ENCODE peak calls at places on chromosomes 1 and 21, in nine cellular contexts. N, B, L, D, Y, A, I, T and Q are unnamed samples. For H3K27me3, the result is how much of the 10 kb centered on the place peaks cover.

GRCh38 chr21:22223385-22223784 is 1225.2 kb downstream of the NCAM2 start:
- DNase-seq in B (peak), D (no peak), L (no peak), A (no peak), T (no peak), I (no peak), N (peak), Y (no peak), Q (no peak)

GRCh38 chr21:25907573-25908275 is 173.0 kb downstream of the GABPA start:
- DNase-seq in B (no peak), N (no peak), Y (no peak), A (no peak), D (peak), T (no peak), I (no peak), L (peak), Q (no peak)

GRCh38 chr1:51236548-51237312 is 657 bp downstream of the RNF11 start:
- DNase-seq in A (peak), Y (peak), T (peak), N (peak), I (peak), L (peak), B (peak), D (peak), Q (peak)

GRCh38 chr21:32515869-32516268 is 69.5 kb downstream of the TCP10L start:
- DNase-seq in L (no peak), Y (no peak), T (no peak), D (no peak), I (no peak), A (no peak), N (no peak), B (peak), Q (no peak)

GRCh38 chr1:32464716-32465540 is at the start of gene ZBTB8B:
- DNase-seq in T (peak), N (peak), D (peak), I (peak), B (peak), Y (no peak), L (peak), A (peak), Q (peak)

GRCh38 chr21:19731251-19731650 is 1267.0 kb upstream of the NCAM2 start:
- DNase-seq in Y (no peak), I (no peak), N (no peak), T (no peak), D (no peak), A (no peak), B (no peak), L (no peak), Q (no peak)

GRCh38 chr1:7476861-7477534 is 294.1 kb upstream of the VAMP3 start:
- DNase-seq in N (no peak), Y (no peak), D (no peak), T (no peak), L (no peak), I (no peak), B (no peak), A (no peak), Q (no peak)

GRCh38 chr1:156406229-156406628 is 37.2 kb downstream of the RHBG start:
- DNase-seq in B (no peak), Y (no peak), N (no peak), D (no peak), A (no peak), L (no peak), I (no peak), T (no peak), Q (no peak)

GRCh38 chr1:221035680-221036153 is 156.5 kb downstream of the HLX start:
- DNase-seq in L (no peak), D (no peak), Y (no peak), A (no peak), I (no peak), T (no peak), B (peak), N (no peak), Q (peak)

GRCh38 chr1:3409737-3410434 is 44.6 kb upstream of the ARHGEF16 start:
- DNase-seq in N (no peak), T (peak), Y (no peak), D (peak), L (peak), I (peak), A (peak), B (peak), Q (no peak)

GRCh38 chr1:197024460-197024859 is 42.6 kb downstream of the F13B start:
- DNase-seq in N (no peak), T (no peak), Y (no peak), B (no peak), I (no peak), L (no peak), D (no peak), A (no peak), Q (no peak)

GRCh38 chr1:94559921-94560320 is 18.4 kb upstream of the F3 start:
- DNase-seq in D (no peak), N (no peak), T (no peak), B (no peak), Y (no peak), I (no peak), L (no peak), A (no peak), Q (no peak)

GRCh38 chr1:241237873-241238272 is 119.1 kb downstream of the RGS7 start:
- DNase-seq in D (no peak), T (no peak), L (no peak), A (no peak), N (no peak), I (no peak), Y (no peak), B (no peak), Q (no peak)

GRCh38 chr1:15748690-15749398 is 6.5 kb downstream of the TMEM82 start:
- DNase-seq in N (no peak), I (no peak), L (no peak), T (no peak), Y (no peak), B (no peak), A (no peak), D (no peak), Q (no peak)

GRCh38 chr1:155192346-155193274 is 15.1 kb downstream of the THBS3 start:
- DNase-seq in D (peak), I (peak), N (no peak), Y (no peak), A (no peak), T (no peak), L (no peak), B (no peak), Q (peak)

GRCh38 chr1:93681549-93682412 is at the start of gene BCAR3:
- DNase-seq in N (peak), T (peak), Y (no peak), I (peak), A (peak), L (peak), B (peak), D (peak), Q (peak)

GRCh38 chr1:15406911-15407559 is 2.7 kb upstream of the EFHD2 start:
- DNase-seq in A (no peak), L (peak), B (no peak), Y (no peak), T (no peak), N (no peak), D (no peak), I (no peak), Q (peak)

GRCh38 chr1:151502035-151502728 is 9.0 kb upstream of the CGN start:
- DNase-seq in N (no peak), D (no peak), B (no peak), Y (no peak), I (no peak), T (no peak), A (no peak), L (no peak), Q (no peak)

GRCh38 chr21:29448766-29449165 is 150.0 kb downstream of the BACH1 start:
- DNase-seq in B (no peak), Y (no peak), L (no peak), T (no peak), D (no peak), A (no peak), I (no peak), N (no peak), Q (no peak)

GRCh38 chr1:906532-907420 is 16.9 kb upstream of the SAMD11 start:
- DNase-seq in N (peak), I (peak), A (peak), B (no peak), Y (no peak), L (peak), D (peak), T (peak), Q (peak)

GRCh38 chr21:43343095-43343991 is 83.6 kb downstream of the SIK1 start:
- DNase-seq in Y (no peak), B (no peak), L (no peak), A (no peak), N (no peak), D (peak), I (peak), T (no peak), Q (peak)

GRCh38 chr21:43352568-43353281 is 74.2 kb downstream of the SIK1 start:
- DNase-seq in I (no peak), A (no peak), Y (peak), L (no peak), D (no peak), T (no peak), N (peak), B (peak), Q (no peak)

GRCh38 chr1:21899972-21900371 is 37.1 kb downstream of the HSPG2 start:
- DNase-seq in D (no peak), B (no peak), T (peak), A (no peak), L (peak), Y (no peak), N (no peak), I (no peak), Q (no peak)

GRCh38 chr1:24929876-24930702 is at the start of gene RUNX3:
- DNase-seq in L (no peak), B (peak), N (peak), T (peak), A (no peak), D (peak), Y (peak), I (no peak), Q (no peak)

GRCh38 chr1:156804572-156805243 is 11.9 kb downstream of the SH2D2A start:
- DNase-seq in B (peak), Y (no peak), T (no peak), A (no peak), L (no peak), N (no peak), I (no peak), D (no peak), Q (no peak)

GRCh38 chr1:18973446-18973955 is 17.0 kb upstream of the IFFO2 start:
- DNase-seq in I (no peak), L (no peak), T (no peak), Y (no peak), D (no peak), B (no peak), A (no peak), N (no peak), Q (no peak)

GRCh38 chr1:67053535-67053784 is 488 bp downstream of the SLC35D1 start:
- DNase-seq in I (peak), T (peak), B (peak), Y (peak), A (peak), L (peak), N (no peak), D (peak), Q (no peak)

GRCh38 chr1:246930830-246931548 is 759 bp downstream of the AHCTF1 start:
- DNase-seq in N (peak), A (no peak), D (peak), B (peak), T (peak), Y (peak), I (peak), L (peak), Q (peak)

GRCh38 chr1:39250460-39251240 is 46.2 kb downstream of the MACF1 start:
- DNase-seq in Y (no peak), T (no peak), D (no peak), I (no peak), N (no peak), A (no peak), B (peak), L (no peak), Q (peak)

GRCh38 chr1:203049576-203050180 is 23.4 kb downstream of the PPFIA4 start:
- DNase-seq in A (no peak), Y (no peak), I (no peak), T (no peak), B (no peak), L (no peak), D (no peak), N (no peak), Q (no peak)

GRCh38 chr1:230251644-230252191 is 174.4 kb downstream of the PGBD5 start:
- DNase-seq in I (no peak), B (no peak), L (no peak), D (no peak), A (no peak), Y (no peak), N (peak), T (no peak), Q (no peak)

DNA sequence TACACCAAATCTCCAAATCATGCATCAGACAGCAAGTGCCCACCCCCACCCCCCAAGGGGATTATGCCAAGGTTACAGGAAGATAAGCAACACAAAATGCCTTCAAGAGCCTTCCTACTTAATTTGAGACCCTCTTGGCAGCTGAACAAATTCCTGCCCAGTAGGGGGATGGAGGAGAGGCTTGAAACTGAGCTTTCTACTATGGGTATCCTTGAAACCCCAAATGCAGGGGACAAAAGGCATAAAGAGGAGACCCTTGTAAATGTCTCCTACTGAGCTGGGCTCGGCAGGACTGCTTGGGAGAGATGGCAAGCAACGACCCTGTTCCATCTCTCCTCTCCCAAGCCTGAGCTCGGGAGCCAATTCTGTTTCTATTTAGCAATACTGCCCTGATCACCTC is 3.5 kb downstream of the SLC41A1 start:
- DNase-seq in L (no peak), B (peak), I (no peak), A (no peak), D (no peak), T (no peak), Y (no peak), N (no peak), Q (no peak)
- H3K27me3 ChIP-seq in L (under half), B (under half), I (under half), A (under half), D (under half), T (under half), Y (under half), N (under half), Q (under half)

DNA sequence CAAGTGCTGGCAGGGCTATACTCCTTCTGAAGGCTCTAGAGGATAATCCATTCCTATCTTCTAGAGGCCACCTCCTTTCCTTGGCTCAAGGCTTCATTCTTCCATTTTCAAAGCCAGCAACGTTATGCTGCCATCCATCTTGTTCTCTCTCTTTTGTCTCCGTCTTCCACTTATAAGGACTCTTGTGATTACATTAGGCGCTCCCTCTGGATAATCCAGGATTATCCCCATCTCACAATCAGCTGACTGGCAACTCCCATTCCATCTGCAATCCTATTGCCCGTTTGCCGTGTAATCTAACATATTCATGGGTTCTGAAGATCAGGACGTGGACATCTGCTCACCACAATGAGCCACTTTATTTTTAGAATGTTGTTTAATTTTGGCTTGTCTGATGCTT is 89.4 kb downstream of the EBNA1BP2 start:
- DNase-seq in N (no peak), T (no peak), D (no peak), I (no peak), A (no peak), Y (no peak), B (no peak), L (no peak), Q (no peak)
- H3K4me3 ChIP-seq in N (no peak), T (no peak), D (no peak), I (no peak), A (no peak), Y (no peak), B (no peak), L (no peak), Q (no peak)

GRCh38 chr1:28792644-28793121 is 19.3 kb upstream of the OPRD1 start:
- DNase-seq in A (no peak), N (no peak), L (no peak), Y (no peak), I (no peak), T (no peak), D (no peak), B (no peak), Q (no peak)
- TF ChIP-seq CTCF in A (no peak), N (peak), L (no peak), Y (no peak), I (no peak), T (peak), D (no peak), B (no peak), Q (no peak)

GRCh38 chr1:201307760-201308499 is 24.6 kb downstream of the PKP1 start:
- DNase-seq in D (peak), B (no peak), I (no peak), Y (no peak), T (no peak), N (no peak), L (no peak), A (no peak), Q (peak)
- H3K27me3 ChIP-seq in D (under half), B (under half), I (under half), Y (under half), T (under half), N (under half), L (under half), A (under half), Q (under half)

GRCh38 chr21:41806773-41807172 is 39.9 kb upstream of the RIPK4 start:
- DNase-seq in Y (no peak), D (no peak), T (no peak), A (no peak), B (no peak), N (no peak), L (no peak), I (no peak), Q (no peak)
- H3K4me3 ChIP-seq in Y (no peak), D (no peak), T (no peak), A (no peak), B (no peak), N (no peak), L (no peak), I (no peak), Q (no peak)

DNA sequence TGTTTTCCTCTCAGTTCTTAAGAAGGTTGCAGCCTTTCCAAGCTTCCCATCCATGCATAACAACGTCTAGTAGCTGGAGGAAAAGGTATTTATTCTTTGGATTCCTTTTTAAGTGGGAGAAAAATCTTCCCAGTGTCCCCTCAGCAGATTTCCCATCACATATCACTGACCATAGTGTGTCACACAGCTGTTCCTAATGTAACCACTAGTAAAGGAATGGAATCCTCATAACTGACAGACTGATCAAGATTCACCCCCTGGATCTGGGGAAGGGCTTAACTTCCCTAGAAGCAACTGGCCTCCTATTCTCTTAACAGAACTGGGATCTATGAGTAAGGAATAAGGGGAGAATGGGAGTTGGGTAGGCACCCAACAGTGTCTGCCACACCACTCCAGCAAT is 28.4 kb upstream of the DNAH14 start:
- DNase-seq in D (no peak), A (no peak), L (no peak), N (no peak), Y (no peak), I (no peak), B (no peak), T (no peak), Q (no peak)
- TF ChIP-seq CTCF in D (no peak), A (no peak), L (no peak), N (no peak), Y (no peak), I (no peak), B (no peak), T (no peak), Q (no peak)

GRCh38 chr21:42084079-42084478 is 13.0 kb downstream of the UMODL1 start:
- DNase-seq in Y (no peak), N (no peak), D (no peak), B (no peak), T (no peak), I (no peak), A (no peak), L (no peak), Q (no peak)

GRCh38 chr21:42088148-42088547 is 17.0 kb downstream of the UMODL1 start:
- DNase-seq in B (no peak), T (no peak), Y (no peak), A (no peak), L (no peak), I (no peak), N (no peak), D (no peak), Q (no peak)

GRCh38 chr21:42086969-42087368 is 15.9 kb downstream of the UMODL1 start:
- DNase-seq in L (no peak), B (no peak), N (no peak), A (no peak), D (no peak), T (no peak), Y (no peak), I (no peak), Q (no peak)

GRCh38 chr21:42083361-42083690 is 12.2 kb downstream of the UMODL1 start:
- DNase-seq in T (no peak), L (no peak), A (no peak), I (no peak), B (no peak), D (no peak), Y (no peak), N (no peak), Q (no peak)

GRCh38 chr21:42085246-42086077 is 14.3 kb downstream of the UMODL1 start:
- DNase-seq in Y (no peak), T (no peak), I (no peak), D (no peak), B (no peak), L (no peak), N (no peak), A (no peak), Q (no peak)
- H3K27me3 ChIP-seq in Y (under half), T (under half), I (under half), D (under half), B (under half), L (under half), N (under half), A (under half), Q (under half)

DNA sequence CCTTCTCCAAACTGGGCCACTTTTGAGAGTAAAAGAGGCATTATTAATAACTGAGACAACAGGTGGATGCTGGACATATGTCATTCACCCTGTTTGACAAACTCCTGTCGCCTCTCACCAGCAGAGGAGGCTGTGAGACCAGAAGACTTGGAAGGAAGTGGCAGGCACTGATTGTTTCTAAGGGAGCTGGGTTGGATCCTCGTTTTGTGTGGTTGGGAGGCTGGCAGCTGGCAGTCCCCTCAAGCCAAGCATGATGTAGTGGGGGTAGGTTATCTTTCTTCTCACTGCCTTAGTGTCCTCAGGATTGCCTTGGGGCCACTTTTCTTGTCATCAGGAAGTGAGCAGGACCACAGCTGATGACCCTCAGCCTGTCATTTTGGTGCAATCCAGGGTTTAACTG is 86.5 kb upstream of the KCNJ15 start:
- DNase-seq in T (no peak), I (no peak), B (no peak), A (no peak), Y (no peak), N (no peak), L (no peak), D (peak), Q (peak)
- H3K4me3 ChIP-seq in T (no peak), I (no peak), B (no peak), A (no peak), Y (no peak), N (no peak), L (no peak), D (no peak), Q (no peak)

GRCh38 chr21:34039678-34040382 is 33.5 kb upstream of the MRPS6 start:
- DNase-seq in D (no peak), A (no peak), B (no peak), L (no peak), I (no peak), Y (no peak), T (no peak), N (no peak), Q (no peak)
- TF ChIP-seq CTCF in D (no peak), A (no peak), B (no peak), L (peak), I (no peak), Y (no peak), T (no peak), N (no peak), Q (no peak)